ENCODE peak calls at places on chromosomes 7 and 10, in six cellular contexts. C is cardiac muscle cell, M is tibial nerve, F is neuronal stem cell, P is colonic mucosa, U is aorta. K is an unnamed sample. For H3K36me3, the result is how much of the 10 kb centered on the place peaks cover.

GRCh38 chr7:67429735-67430134 is 433.1 kb downstream of the TYW1 start:
- DNase-seq in M (no peak), U (no peak), F (no peak), C (no peak), P (no peak), K (no peak)

GRCh38 chr10:75651452-75651851 is 220.0 kb downstream of the LRMDA start:
- DNase-seq in M (no peak), U (no peak), C (no peak), F (no peak), P (no peak), K (no peak)

GRCh38 chr10:43957267-43958070 is 308.8 kb upstream of the ZNF32 start:
- DNase-seq in M (no peak), C (no peak), U (no peak), F (no peak), P (no peak), K (peak)

GRCh38 chr10:69572159-69573055 is 815 bp downstream of the NEUROG3 start:
- DNase-seq in P (no peak), U (no peak), M (no peak), F (no peak), C (no peak), K (no peak)

GRCh38 chr7:157464971-157465481 is 128.2 kb downstream of the DNAJB6 start:
- DNase-seq in P (no peak), C (no peak), U (peak), F (no peak), M (no peak), K (no peak)

GRCh38 chr10:79221110-79222051 is 125.9 kb upstream of the PPIF start:
- DNase-seq in U (peak), C (peak), M (peak), P (peak), F (no peak), K (peak)

GRCh38 chr10:118775478-118775877 is 20.7 kb upstream of the CACUL1 start:
- DNase-seq in F (no peak), C (peak), U (no peak), P (no peak), M (no peak), K (no peak)

GRCh38 chr7:138502023-138502767 is 42.1 kb downstream of the TRIM24 start:
- DNase-seq in P (no peak), C (no peak), F (no peak), U (no peak), M (no peak), K (no peak)

GRCh38 chr10:101817542-101818118 is 614 bp downstream of the OGA start:
- DNase-seq in U (peak), C (peak), F (no peak), M (peak), P (peak), K (peak)

GRCh38 chr7:23468721-23469149 is 1.6 kb downstream of the IGF2BP3 start:
- DNase-seq in C (no peak), U (no peak), F (no peak), M (no peak), P (no peak), K (peak)

GRCh38 chr7:50284296-50284695 is 20.2 kb upstream of the IKZF1 start:
- DNase-seq in C (no peak), U (no peak), M (no peak), P (no peak), F (no peak), K (no peak)

GRCh38 chr10:101029520-101030309 is 1.2 kb downstream of the PDZD7 start:
- DNase-seq in C (no peak), M (no peak), U (no peak), F (no peak), P (no peak), K (no peak)

GRCh38 chr7:46281071-46281470 is 360.0 kb upstream of the IGFBP3 start:
- DNase-seq in M (no peak), P (no peak), C (no peak), U (no peak), F (no peak), K (no peak)

GRCh38 chr10:102783541-102783930 is 39.8 kb downstream of the WBP1L start:
- DNase-seq in F (no peak), C (no peak), U (no peak), P (no peak), M (no peak), K (no peak)

GRCh38 chr7:46972205-46972604 is 609.7 kb downstream of the TNS3 start:
- DNase-seq in P (no peak), U (no peak), M (no peak), C (peak), F (no peak), K (no peak)

GRCh38 chr10:57983226-57983870 is 284.3 kb downstream of the IPMK start:
- DNase-seq in F (no peak), P (no peak), C (no peak), M (no peak), U (no peak), K (no peak)

DNA sequence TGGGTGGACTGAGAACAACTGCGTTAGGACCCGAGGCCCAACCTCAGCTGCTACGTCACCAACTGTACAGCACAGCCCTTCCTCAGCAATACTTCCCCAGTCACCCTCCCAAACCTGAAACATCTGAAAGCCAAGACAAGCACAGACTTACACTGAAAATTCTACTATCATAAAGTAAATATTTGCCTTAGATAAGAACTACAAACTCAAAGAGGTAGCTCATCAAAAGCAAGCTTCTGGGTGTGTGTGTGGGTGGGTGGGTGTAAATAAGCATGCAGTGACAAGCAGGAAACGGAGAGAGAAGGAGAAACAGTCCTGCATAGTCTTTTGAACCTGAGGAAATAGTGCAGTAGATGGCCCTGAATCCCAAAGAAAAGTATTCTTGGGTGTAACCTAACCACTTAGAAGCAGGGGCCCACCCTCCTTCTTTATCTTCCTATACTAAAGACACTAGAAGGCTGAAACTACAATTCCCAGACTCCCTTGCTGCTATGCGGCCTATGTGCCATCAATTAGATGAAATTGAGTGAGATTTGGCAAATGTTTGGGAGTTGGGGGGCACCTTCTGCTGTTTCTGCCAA is 18.7 kb downstream of the SLC25A13 start:
- DNase-seq in U (no peak), P (peak), F (no peak), C (peak), M (no peak), K (no peak)
- H3K4me3 ChIP-seq in U (no peak), P (no peak), F (no peak), C (no peak), M (no peak), K (no peak)

DNA sequence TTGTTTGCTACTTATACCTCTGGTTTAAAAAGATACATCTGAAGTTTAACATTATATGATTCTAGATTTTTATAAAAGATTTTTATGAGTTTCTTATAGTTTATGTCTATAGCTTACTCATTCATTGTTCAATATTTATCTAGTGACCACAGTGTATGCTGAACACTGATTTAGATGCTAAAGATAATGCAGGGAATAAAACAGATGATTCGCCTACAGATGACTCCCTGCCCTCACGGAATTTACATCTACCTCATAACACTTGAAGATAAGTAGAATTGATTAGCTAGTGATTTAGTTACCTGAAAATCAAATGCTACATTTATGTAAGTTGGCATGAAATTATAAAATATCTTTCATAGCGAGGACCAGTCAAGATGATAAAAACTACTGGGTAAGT is 105.8 kb downstream of the HIPK2 start:
- DNase-seq in F (no peak), P (no peak), M (no peak), U (no peak), C (no peak), K (no peak)
- H3K36me3 ChIP-seq in F (under half), P (under half), M (under half), U (under half), C (under half), K (under half)

DNA sequence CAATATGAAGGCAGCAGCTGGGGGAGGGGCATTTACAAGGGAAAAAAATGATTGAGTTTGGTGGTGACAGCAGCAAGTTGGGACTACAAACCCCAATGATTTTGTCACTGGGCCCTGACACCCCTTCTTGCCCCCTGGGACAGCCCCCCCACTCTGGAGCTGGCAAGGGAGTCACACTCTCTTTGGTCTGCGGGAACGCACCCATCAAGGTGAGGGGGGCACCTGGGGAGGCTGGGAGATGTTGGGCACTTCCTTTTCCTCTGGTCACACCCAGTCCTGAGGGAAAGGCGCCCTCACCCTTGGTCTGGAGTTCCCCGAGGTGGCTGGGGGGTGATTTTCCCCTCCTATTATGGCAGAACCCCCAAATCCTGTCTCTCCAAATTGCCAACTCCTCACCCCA is 24.4 kb downstream of the EPHB4 start:
- DNase-seq in P (peak), U (no peak), F (no peak), M (no peak), C (no peak), K (no peak)
- H3K4me3 ChIP-seq in P (no peak), U (no peak), F (no peak), M (peak), C (no peak), K (no peak)

GRCh38 chr7:6139189-6139996 is 108.2 kb downstream of the ANKRD61 start:
- DNase-seq in U (no peak), C (no peak), F (no peak), P (no peak), M (no peak), K (no peak)

GRCh38 chr7:6146666-6147065 is 115.5 kb downstream of the ANKRD61 start:
- DNase-seq in C (no peak), M (no peak), U (no peak), P (no peak), F (no peak), K (no peak)

GRCh38 chr7:6147627-6148026 is 116.5 kb downstream of the ANKRD61 start:
- DNase-seq in F (no peak), U (no peak), P (no peak), M (no peak), C (no peak), K (no peak)

GRCh38 chr7:6143997-6144396 is 112.8 kb downstream of the ANKRD61 start:
- DNase-seq in M (no peak), U (no peak), P (no peak), C (no peak), F (no peak), K (no peak)

GRCh38 chr7:6142871-6143380 is 111.8 kb downstream of the ANKRD61 start:
- DNase-seq in P (no peak), U (no peak), F (no peak), M (no peak), C (no peak), K (no peak)
- H3K36me3 ChIP-seq in P (under half), U (under half), F (half or more), M (half or more), C (half or more), K (half or more)

GRCh38 chr10:124695259-124695658 is 48.9 kb downstream of the FAM53B start:
- DNase-seq in F (no peak), M (no peak), C (no peak), U (no peak), P (no peak), K (no peak)

GRCh38 chr10:124697837-124698559 is 46.2 kb downstream of the FAM53B start:
- DNase-seq in F (no peak), C (no peak), U (peak), P (no peak), M (no peak), K (peak)

GRCh38 chr10:124698560-124699470 is 45.4 kb downstream of the FAM53B start:
- DNase-seq in F (no peak), P (no peak), U (peak), M (no peak), C (no peak), K (no peak)

GRCh38 chr10:124696446-124697392 is 47.5 kb downstream of the FAM53B start:
- DNase-seq in P (no peak), M (no peak), C (no peak), U (peak), F (no peak), K (peak)

GRCh38 chr10:124697443-124697836 is 46.7 kb downstream of the FAM53B start:
- DNase-seq in M (no peak), U (peak), C (no peak), F (no peak), P (no peak), K (peak)
- H3K4me3 ChIP-seq in M (no peak), U (no peak), C (no peak), F (no peak), P (no peak), K (no peak)

GRCh38 chr10:73756183-73756582 is 12.0 kb downstream of the SEC24C start:
- DNase-seq in C (no peak), M (no peak), F (no peak), P (no peak), U (no peak), K (no peak)
- H3K36me3 ChIP-seq in C (half or more), M (half or more), F (half or more), P (under half), U (under half), K (under half)

K was measured in kidney.